ENCODE peak calls at places on chromosomes 5 and 9, in eight cellular contexts. I, O, V, H, A, F, D and T are unnamed samples. For H3K4me1, the result is how much of the 10 kb centered on the place peaks cover.

GRCh38 chr5:74966151-74967050 is 86.0 kb downstream of the GCNT4 start:
- DNase-seq in A (no peak), O (no peak), F (no peak), I (peak), V (no peak), D (no peak), H (no peak), T (no peak)

GRCh38 chr9:34380034-34380510 is 3.4 kb upstream of the MYORG start:
- DNase-seq in H (no peak), V (no peak), D (no peak), O (no peak), A (no peak), I (no peak), F (no peak), T (no peak)

GRCh38 chr5:78504726-78505431 is 143.7 kb downstream of the LHFPL2 start:
- DNase-seq in H (peak), A (no peak), F (peak), V (peak), D (no peak), O (peak), I (peak), T (peak)

GRCh38 chr5:41349846-41350245 is 136.5 kb upstream of the C6 start:
- DNase-seq in D (no peak), F (no peak), O (no peak), V (no peak), A (no peak), I (no peak), H (no peak), T (no peak)

GRCh38 chr5:53030828-53031425 is 41.8 kb downstream of the ITGA2 start:
- DNase-seq in F (no peak), D (no peak), O (no peak), V (no peak), A (no peak), I (no peak), H (no peak), T (no peak)

GRCh38 chr9:91060520-91061343 is 259.1 kb downstream of the SYK start:
- DNase-seq in O (no peak), A (no peak), V (no peak), F (no peak), I (peak), H (no peak), D (no peak), T (no peak)

GRCh38 chr9:28207657-28208056 is 634.4 kb upstream of the C9orf72 start:
- DNase-seq in O (no peak), V (no peak), H (no peak), I (no peak), F (no peak), D (no peak), A (no peak), T (no peak)

GRCh38 chr9:78967557-78968212 is 604.1 kb upstream of the TLE4 start:
- DNase-seq in V (no peak), H (no peak), O (no peak), A (no peak), D (no peak), F (no peak), I (no peak), T (no peak)

GRCh38 chr5:66454186-66455078 is 141.8 kb upstream of the MAST4 start:
- DNase-seq in D (no peak), V (no peak), F (no peak), I (peak), A (no peak), O (no peak), H (no peak), T (no peak)

GRCh38 chr9:107172160-107172978 is 110.7 kb upstream of the RAD23B start:
- DNase-seq in V (peak), F (peak), I (peak), O (no peak), H (peak), A (peak), D (peak), T (peak)

GRCh38 chr9:130740218-130741023 is 46.8 kb downstream of the EXOSC2 start:
- DNase-seq in D (no peak), O (no peak), F (no peak), I (no peak), V (no peak), H (no peak), A (no peak), T (no peak)

GRCh38 chr9:107807183-107807582 is 317.6 kb upstream of the KLF4 start:
- DNase-seq in V (no peak), A (no peak), I (peak), O (no peak), F (no peak), D (no peak), H (no peak), T (no peak)

GRCh38 chr9:89089176-89089575 is 89.4 kb downstream of the SHC3 start:
- DNase-seq in H (no peak), F (no peak), I (no peak), D (no peak), A (no peak), V (no peak), O (no peak), T (no peak)

GRCh38 chr9:121249563-121249962 is 18.4 kb upstream of the GSN start:
- DNase-seq in A (no peak), H (no peak), F (peak), D (peak), I (no peak), V (no peak), O (no peak), T (no peak)
- H3K4me1 ChIP-seq in A (under half), H (under half), F (under half), D (under half), I (under half), V (under half), O (under half), T (under half)

DNA sequence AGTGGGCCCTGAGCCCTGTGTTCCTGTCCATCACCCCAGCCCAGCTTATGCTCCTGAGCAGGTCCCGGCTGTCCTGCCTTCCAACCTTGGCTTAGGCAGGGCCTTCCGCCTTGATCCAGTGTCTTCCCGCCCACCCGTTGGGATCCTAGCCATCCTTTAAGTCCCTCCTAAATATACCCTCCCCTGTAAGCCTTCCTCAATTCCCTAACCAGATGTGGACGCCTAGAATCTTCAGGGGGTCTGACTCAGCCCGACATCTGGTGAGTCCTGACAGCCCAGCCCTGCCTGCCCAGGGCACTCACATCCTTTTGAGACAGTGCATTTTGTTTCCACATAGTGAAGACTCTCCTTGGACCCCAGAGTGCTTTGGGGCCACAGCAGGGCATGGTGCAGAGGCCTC is 23.7 kb downstream of the SLC6A7 start:
- DNase-seq in I (peak), O (peak), A (no peak), V (no peak), F (no peak), H (no peak), D (no peak), T (no peak)
- H3K4me1 ChIP-seq in I (under half), O (under half), A (under half), V (half or more), F (under half), H (under half), D (under half), T (under half)

DNA sequence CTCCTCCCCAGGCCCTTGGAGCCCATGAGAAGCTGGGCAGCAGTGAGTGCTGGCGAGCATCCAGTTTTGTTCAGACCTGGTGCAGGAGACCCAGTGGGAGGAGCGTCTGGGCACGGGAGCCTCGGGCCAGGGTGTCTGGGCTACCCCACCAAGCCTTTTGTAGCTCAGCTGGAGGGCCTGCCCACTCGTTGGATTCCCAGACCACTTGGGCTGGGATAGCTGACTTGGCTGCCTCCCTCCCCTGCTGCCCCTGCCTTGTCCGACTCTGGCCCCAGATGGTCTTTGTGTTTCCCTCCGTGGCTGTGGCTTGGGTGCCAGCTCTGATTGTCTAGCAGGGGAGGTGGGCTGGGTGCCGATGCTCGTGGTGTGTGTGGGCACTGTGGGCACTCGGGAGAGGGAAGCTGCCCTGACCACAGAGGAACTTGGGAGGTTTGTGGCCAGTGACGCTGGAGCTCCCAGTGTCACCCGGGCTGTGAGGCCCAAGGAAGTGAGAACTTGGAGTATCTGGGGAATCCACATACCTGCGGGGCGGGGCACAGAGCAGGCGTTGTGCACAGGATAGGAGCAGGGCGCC is 47.3 kb downstream of the WNK2 start:
- DNase-seq in D (no peak), O (no peak), I (no peak), H (no peak), A (peak), F (no peak), V (peak), T (no peak)
- H3K4me1 ChIP-seq in D (under half), O (under half), I (under half), H (under half), A (under half), F (under half), V (half or more), T (under half)

GRCh38 chr5:124755565-124755964 is 9.1 kb upstream of the ZNF608 start:
- DNase-seq in F (no peak), V (no peak), O (no peak), H (no peak), I (peak), D (no peak), A (no peak), T (no peak)
- H3K4me1 ChIP-seq in F (under half), V (under half), O (under half), H (under half), I (under half), D (under half), A (under half), T (under half)

GRCh38 chr5:73117088-73117755 is 3.2 kb upstream of the TMEM171 start:
- DNase-seq in D (no peak), H (no peak), A (no peak), V (no peak), F (no peak), I (no peak), O (no peak), T (no peak)
- H3K4me1 ChIP-seq in D (under half), H (under half), A (under half), V (under half), F (under half), I (under half), O (under half), T (under half)

DNA sequence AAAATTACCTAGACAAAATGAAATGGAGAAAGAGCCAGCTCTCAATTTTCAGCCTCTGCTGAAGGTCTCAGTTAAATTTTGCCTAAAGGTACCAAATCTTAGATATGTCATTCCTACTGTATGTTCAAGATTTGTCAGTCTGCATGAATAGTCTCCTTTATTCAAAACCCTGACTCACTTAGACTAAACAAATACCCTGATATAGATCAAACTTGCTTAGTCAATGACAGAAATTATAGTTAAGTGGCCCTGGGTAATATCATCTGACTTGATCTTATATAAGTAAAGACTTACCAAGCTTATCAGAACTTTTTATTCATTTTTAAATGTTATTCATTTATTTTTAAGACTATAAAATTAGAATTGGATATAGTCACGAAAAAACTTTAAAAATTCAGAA is 12.2 kb downstream of the MEGF9 start:
- DNase-seq in O (no peak), F (no peak), V (no peak), A (no peak), D (no peak), I (no peak), H (no peak), T (no peak)
- H3K4me1 ChIP-seq in O (under half), F (under half), V (under half), A (under half), D (under half), I (under half), H (under half), T (under half)

GRCh38 chr5:38535281-38535750 is 21.1 kb downstream of the LIFR start:
- DNase-seq in F (no peak), H (no peak), I (peak), A (no peak), O (no peak), V (no peak), D (no peak), T (no peak)
- H3K4me1 ChIP-seq in F (under half), H (under half), I (under half), A (half or more), O (under half), V (half or more), D (under half), T (under half)

GRCh38 chr5:145942202-145942601 is 5.8 kb downstream of the SH3RF2 start:
- DNase-seq in A (no peak), H (no peak), V (no peak), O (no peak), I (no peak), D (no peak), F (no peak), T (no peak)
- H3K4me1 ChIP-seq in A (under half), H (half or more), V (under half), O (under half), I (under half), D (under half), F (under half), T (under half)

GRCh38 chr5:139659673-139660072 is 11.5 kb downstream of the CXXC5 start:
- DNase-seq in F (peak), H (no peak), A (peak), V (no peak), D (no peak), O (peak), I (peak), T (no peak)

GRCh38 chr5:139657363-139658321 is 9.5 kb downstream of the CXXC5 start:
- DNase-seq in O (peak), H (no peak), A (peak), I (peak), F (no peak), D (no peak), V (no peak), T (no peak)

GRCh38 chr5:139658928-139659667 is 10.9 kb downstream of the CXXC5 start:
- DNase-seq in D (no peak), A (peak), I (peak), F (peak), O (peak), H (no peak), V (peak), T (peak)

GRCh38 chr5:139660105-139660915 is 12.2 kb downstream of the CXXC5 start:
- DNase-seq in A (peak), V (peak), F (no peak), I (peak), O (peak), D (no peak), H (no peak), T (peak)

DNA sequence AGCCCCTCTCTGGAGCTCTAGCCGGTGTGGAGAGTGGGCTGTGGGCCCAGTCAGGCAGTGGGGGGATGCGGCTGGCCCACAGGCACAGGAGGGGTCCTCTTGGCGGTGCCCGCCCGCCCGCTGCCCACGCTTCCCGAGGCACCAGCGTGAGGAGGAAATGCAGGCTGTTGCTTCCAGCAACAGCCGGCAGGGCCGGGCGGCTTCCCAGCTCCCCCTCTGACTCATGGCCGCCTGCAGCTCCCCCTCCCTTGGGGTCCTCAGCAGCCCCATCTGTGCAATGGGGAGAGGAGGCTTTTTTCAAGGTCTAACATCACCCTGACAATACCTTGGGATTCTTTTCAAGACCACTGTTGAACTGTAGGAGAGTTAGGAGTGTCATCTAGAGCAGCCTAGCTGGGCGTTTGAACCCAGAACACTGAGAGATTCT is 10.4 kb downstream of the CXXC5 start:
- DNase-seq in A (peak), V (no peak), D (no peak), O (no peak), I (peak), H (no peak), F (no peak), T (no peak)
- H3K4me1 ChIP-seq in A (half or more), V (half or more), D (half or more), O (half or more), I (half or more), H (half or more), F (under half), T (half or more)